ENCODE peak calls at places on chromosomes 1 and 21, in seven cellular contexts. One of them, this sample, is unnamed.
A peak's percentile ranks its signal among the peaks of the same experiment; 100 is the strongest.

GRCh38 chr1:38068220-38068979 is 21.8 kb upstream of the POU3F1 start:
- DNase-seq in pancreas: no peak
- DNase-seq in mesenchymal stem cell: no peak
- DNase-seq in tibial artery: no peak
- DNase-seq in adipocyte: no peak
- DNase-seq in adrenal gland: no peak
- DNase-seq in psoas muscle: no peak
- DNase-seq in this sample: no peak

GRCh38 chr1:85683292-85684025 is 24.8 kb downstream of the ZNHIT6 start:
- DNase-seq in adipocyte: peak; percentile 20
- DNase-seq in tibial artery: no peak
- DNase-seq in mesenchymal stem cell: no peak
- DNase-seq in adrenal gland: no peak
- DNase-seq in psoas muscle: no peak
- DNase-seq in pancreas: no peak
- DNase-seq in this sample: no peak

GRCh38 chr1:199283814-199284213 is 645.0 kb downstream of the PTPRC start:
- DNase-seq in psoas muscle: no peak
- DNase-seq in adrenal gland: no peak
- DNase-seq in pancreas: no peak
- DNase-seq in adipocyte: no peak
- DNase-seq in tibial artery: no peak
- DNase-seq in mesenchymal stem cell: no peak
- DNase-seq in this sample: no peak

GRCh38 chr1:146012703-146013565 is 8.6 kb downstream of the HJV start:
- DNase-seq in pancreas: no peak
- DNase-seq in mesenchymal stem cell: peak; percentile 82
- DNase-seq in tibial artery: no peak
- DNase-seq in psoas muscle: no peak
- DNase-seq in adrenal gland: peak; percentile 72
- DNase-seq in adipocyte: peak; percentile 92
- DNase-seq in this sample: no peak

GRCh38 chr1:6378096-6378746 is 15.3 kb downstream of the ACOT7 start:
- DNase-seq in adipocyte: no peak
- DNase-seq in mesenchymal stem cell: no peak
- DNase-seq in adrenal gland: no peak
- DNase-seq in tibial artery: no peak
- DNase-seq in pancreas: no peak
- DNase-seq in psoas muscle: no peak
- DNase-seq in this sample: no peak

GRCh38 chr1:221381858-221382623 is 359.8 kb downstream of the DUSP10 start:
- DNase-seq in tibial artery: no peak
- DNase-seq in adrenal gland: no peak
- DNase-seq in psoas muscle: no peak
- DNase-seq in adipocyte: peak; percentile 8
- DNase-seq in pancreas: no peak
- DNase-seq in mesenchymal stem cell: no peak
- DNase-seq in this sample: peak; percentile 73

GRCh38 chr1:166937962-166938361 is 37.4 kb downstream of the ILDR2 start:
- DNase-seq in adipocyte: no peak
- DNase-seq in mesenchymal stem cell: no peak
- DNase-seq in adrenal gland: no peak
- DNase-seq in tibial artery: no peak
- DNase-seq in pancreas: no peak
- DNase-seq in psoas muscle: no peak
- DNase-seq in this sample: no peak

GRCh38 chr1:10802948-10803715 is 6.7 kb upstream of the CASZ1 start:
- DNase-seq in psoas muscle: no peak
- DNase-seq in tibial artery: no peak
- DNase-seq in adipocyte: no peak
- DNase-seq in adrenal gland: no peak
- DNase-seq in pancreas: no peak
- DNase-seq in mesenchymal stem cell: no peak
- DNase-seq in this sample: no peak

GRCh38 chr1:26999440-26999987 is 6.0 kb downstream of the TRNP1 start:
- DNase-seq in adipocyte: peak; percentile 99
- DNase-seq in adrenal gland: peak; percentile 79
- DNase-seq in tibial artery: peak; percentile 96
- DNase-seq in mesenchymal stem cell: peak; percentile 97
- DNase-seq in psoas muscle: peak; percentile 59
- DNase-seq in pancreas: no peak
- DNase-seq in this sample: peak; percentile 95

GRCh38 chr1:6922096-6922931 is 137.1 kb downstream of the CAMTA1 start:
- DNase-seq in pancreas: no peak
- DNase-seq in psoas muscle: peak; percentile 31
- DNase-seq in adrenal gland: peak; percentile 67
- DNase-seq in adipocyte: peak; percentile 74
- DNase-seq in tibial artery: peak; percentile 85
- DNase-seq in mesenchymal stem cell: no peak
- DNase-seq in this sample: peak; percentile 83

GRCh38 chr1:20480261-20481157 is 5.5 kb downstream of the CAMK2N1 start:
- DNase-seq in psoas muscle: no peak
- DNase-seq in pancreas: no peak
- DNase-seq in mesenchymal stem cell: no peak
- DNase-seq in adrenal gland: no peak
- DNase-seq in tibial artery: no peak
- DNase-seq in adipocyte: no peak
- DNase-seq in this sample: no peak

GRCh38 chr1:232643227-232643626 is 13.3 kb upstream of the SIPA1L2 start:
- DNase-seq in mesenchymal stem cell: no peak
- DNase-seq in adrenal gland: no peak
- DNase-seq in psoas muscle: no peak
- DNase-seq in tibial artery: no peak
- DNase-seq in adipocyte: no peak
- DNase-seq in pancreas: no peak
- DNase-seq in this sample: no peak

GRCh38 chr1:30641557-30642353 is 81.6 kb downstream of the MATN1 start:
- DNase-seq in pancreas: no peak
- DNase-seq in adipocyte: no peak
- DNase-seq in tibial artery: no peak
- DNase-seq in adrenal gland: no peak
- DNase-seq in mesenchymal stem cell: no peak
- DNase-seq in psoas muscle: no peak
- DNase-seq in this sample: no peak
- H3K27me3 ChIP-seq in pancreas: no peaks in the 10 kb centered on the region
- H3K27me3 ChIP-seq in adipocyte: peaks cover 6% of the 10 kb centered on the region
- H3K27me3 ChIP-seq in tibial artery: no peaks in the 10 kb centered on the region
- H3K27me3 ChIP-seq in adrenal gland: peaks cover 9% of the 10 kb centered on the region
- H3K27me3 ChIP-seq in mesenchymal stem cell: peaks cover 26% of the 10 kb centered on the region
- H3K27me3 ChIP-seq in psoas muscle: peaks cover 24% of the 10 kb centered on the region
- H3K27me3 ChIP-seq in this sample: no peaks in the 10 kb centered on the region

DNA sequence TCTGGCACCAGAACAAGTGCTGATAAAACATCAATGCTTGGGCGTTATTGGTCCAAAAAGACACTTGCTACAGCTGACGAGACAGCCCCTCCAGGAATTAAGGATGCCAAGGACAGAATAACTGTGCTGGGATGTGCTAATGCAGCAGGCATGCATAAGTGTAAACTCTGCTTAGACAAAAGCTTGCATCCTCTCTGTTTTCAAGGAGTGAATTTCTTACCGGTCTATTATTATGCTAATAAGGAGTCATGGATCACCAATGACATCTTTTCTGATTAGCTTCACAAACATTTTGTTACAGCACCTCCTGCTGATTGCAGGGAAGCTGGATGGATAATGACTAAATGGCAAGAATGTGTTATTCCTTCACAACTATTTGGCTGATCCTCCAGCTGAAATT is 402.0 kb downstream of the LTN1 start:
- DNase-seq in mesenchymal stem cell: no peak
- DNase-seq in adipocyte: no peak
- DNase-seq in pancreas: no peak
- DNase-seq in psoas muscle: no peak
- DNase-seq in adrenal gland: no peak
- DNase-seq in tibial artery: no peak
- DNase-seq in this sample: no peak
- H3K4me3 ChIP-seq in mesenchymal stem cell: no peak overlapping the region
- H3K4me3 ChIP-seq in adipocyte: no peak overlapping the region
- H3K4me3 ChIP-seq in pancreas: no peak overlapping the region
- H3K4me3 ChIP-seq in psoas muscle: no peak overlapping the region
- H3K4me3 ChIP-seq in adrenal gland: no peak overlapping the region
- H3K4me3 ChIP-seq in tibial artery: no peak overlapping the region
- H3K4me3 ChIP-seq in this sample: no peak overlapping the region

DNA sequence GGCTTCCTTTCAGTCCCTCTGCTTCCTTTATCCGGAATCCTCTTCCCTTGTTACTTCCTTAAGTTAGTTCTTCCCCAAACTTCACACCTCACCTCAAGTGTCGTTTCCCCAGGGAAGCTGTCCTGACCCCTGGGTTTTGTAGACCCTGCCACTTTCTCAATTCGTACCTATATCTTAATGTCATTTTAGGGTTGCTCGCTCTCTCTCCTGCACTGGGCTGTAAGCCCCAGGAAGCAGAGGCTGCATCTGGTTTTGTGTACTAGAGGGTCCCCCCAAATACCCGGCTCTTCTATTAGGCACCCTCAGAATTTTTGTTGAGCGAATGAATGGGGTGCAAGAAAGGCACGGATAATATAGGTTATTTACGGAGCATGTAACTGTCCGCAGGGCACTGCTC is 603 bp upstream of the OPRD1 start:
- DNase-seq in mesenchymal stem cell: no peak
- DNase-seq in tibial artery: no peak
- DNase-seq in pancreas: no peak
- DNase-seq in psoas muscle: no peak
- DNase-seq in adipocyte: no peak
- DNase-seq in adrenal gland: no peak
- DNase-seq in this sample: no peak
- H3K27me3 ChIP-seq in mesenchymal stem cell: peaks cover 64% of the 10 kb centered on the region
- H3K27me3 ChIP-seq in tibial artery: no peaks in the 10 kb centered on the region
- H3K27me3 ChIP-seq in pancreas: no peaks in the 10 kb centered on the region
- H3K27me3 ChIP-seq in psoas muscle: peaks cover 54% of the 10 kb centered on the region
- H3K27me3 ChIP-seq in adipocyte: peaks cover 67% of the 10 kb centered on the region
- H3K27me3 ChIP-seq in adrenal gland: peaks cover 32% of the 10 kb centered on the region
- H3K27me3 ChIP-seq in this sample: peaks cover 29% of the 10 kb centered on the region

GRCh38 chr1:211605613-211606326 is 26.8 kb upstream of the SLC30A1 start:
- DNase-seq in mesenchymal stem cell: no peak
- DNase-seq in psoas muscle: no peak
- DNase-seq in adipocyte: no peak
- DNase-seq in adrenal gland: no peak
- DNase-seq in tibial artery: no peak
- DNase-seq in pancreas: no peak
- DNase-seq in this sample: no peak
- H3K4me3 ChIP-seq in mesenchymal stem cell: no peak overlapping the region
- H3K4me3 ChIP-seq in psoas muscle: peak overlapping the region; percentile 6
- H3K4me3 ChIP-seq in adipocyte: no peak overlapping the region
- H3K4me3 ChIP-seq in adrenal gland: no peak overlapping the region
- H3K4me3 ChIP-seq in tibial artery: peak overlapping the region; percentile 10
- H3K4me3 ChIP-seq in pancreas: no peak overlapping the region
- H3K4me3 ChIP-seq in this sample: no peak overlapping the region

DNA sequence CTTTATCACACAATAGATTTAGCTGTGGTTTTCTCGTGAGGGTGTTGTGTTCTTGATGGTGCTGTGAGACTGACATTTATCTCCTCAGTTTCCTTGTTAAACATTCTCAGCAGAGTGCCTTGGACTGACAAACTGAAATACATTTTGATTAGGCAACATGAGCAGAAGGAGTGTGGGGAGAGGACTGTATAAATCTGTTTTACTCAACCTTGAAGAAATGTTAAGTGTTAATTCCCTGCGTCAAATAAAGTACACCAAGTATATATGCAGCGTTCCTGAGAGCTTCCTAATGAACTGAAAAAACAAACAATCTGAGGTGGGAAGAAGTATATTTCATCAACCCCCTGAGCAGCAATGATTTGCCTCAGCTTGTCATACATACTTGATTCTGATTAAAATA is 540.3 kb upstream of the B3GALT2 start:
- DNase-seq in mesenchymal stem cell: peak; percentile 23
- DNase-seq in psoas muscle: no peak
- DNase-seq in tibial artery: no peak
- DNase-seq in pancreas: no peak
- DNase-seq in adrenal gland: no peak
- DNase-seq in adipocyte: no peak
- DNase-seq in this sample: no peak
- H3K27me3 ChIP-seq in mesenchymal stem cell: no peaks in the 10 kb centered on the region
- H3K27me3 ChIP-seq in psoas muscle: no peaks in the 10 kb centered on the region
- H3K27me3 ChIP-seq in tibial artery: no peaks in the 10 kb centered on the region
- H3K27me3 ChIP-seq in pancreas: no peaks in the 10 kb centered on the region
- H3K27me3 ChIP-seq in adrenal gland: no peaks in the 10 kb centered on the region
- H3K27me3 ChIP-seq in adipocyte: no peaks in the 10 kb centered on the region
- H3K27me3 ChIP-seq in this sample: no peaks in the 10 kb centered on the region